ENCODE peak calls at places on chromosomes 12 and 14, in four cellular contexts. T is uterus, F is sigmoid colon, Z is H1. P is an unnamed sample.

GRCh38 chr12:122851820-122852219 is 16.6 kb downstream of the HIP1R start:
- DNase-seq in F (peak), T (no peak), Z (no peak), P (no peak)

GRCh38 chr12:120455302-120455701 is 9.1 kb downstream of the GATC start:
- DNase-seq in F (no peak), T (no peak), Z (no peak), P (no peak)

GRCh38 chr14:75440733-75441474 is 13.1 kb downstream of the JDP2 start:
- DNase-seq in T (peak), F (peak), Z (no peak), P (no peak)

GRCh38 chr14:100058777-100059432 is 6.3 kb upstream of the EVL start:
- DNase-seq in Z (no peak), T (no peak), F (no peak), P (no peak)

GRCh38 chr12:47316609-47317049 is 236.9 kb upstream of the AMIGO2 start:
- DNase-seq in T (no peak), F (no peak), Z (no peak), P (no peak)

GRCh38 chr14:31222834-31223233 is 15.2 kb upstream of the HECTD1 start:
- DNase-seq in F (no peak), Z (no peak), T (no peak), P (no peak)

GRCh38 chr14:102697125-102697900 is 79.9 kb upstream of the TRAF3 start:
- DNase-seq in T (no peak), Z (no peak), F (no peak), P (no peak)

GRCh38 chr12:23493690-23494101 is 455.8 kb downstream of the SOX5 start:
- DNase-seq in T (no peak), Z (no peak), F (no peak), P (no peak)

GRCh38 chr12:57175428-57176138 is 28.2 kb upstream of the LRP1-AS start:
- DNase-seq in T (peak), F (peak), Z (peak), P (peak)

GRCh38 chr14:51849095-51849494 is 11.3 kb upstream of the GNG2 start:
- DNase-seq in F (no peak), Z (no peak), T (no peak), P (no peak)

GRCh38 chr12:4958697-4959375 is 49.1 kb downstream of the KCNA1 start:
- DNase-seq in F (no peak), Z (no peak), T (no peak), P (peak)

GRCh38 chr14:36844443-36844842 is 182.8 kb downstream of the PAX9 start:
- DNase-seq in T (no peak), F (no peak), Z (no peak), P (no peak)

GRCh38 chr12:124323771-124324530 is 29.1 kb downstream of the RFLNA start:
- DNase-seq in Z (no peak), F (no peak), T (no peak), P (no peak)

GRCh38 chr12:103588680-103589079 is 1.6 kb downstream of the STAB2 start:
- DNase-seq in F (no peak), T (no peak), Z (no peak), P (no peak)

GRCh38 chr12:9870311-9870866 is 1.2 kb upstream of the CLEC2B start:
- DNase-seq in F (no peak), T (no peak), Z (no peak), P (no peak)

GRCh38 chr14:22980672-22981089 is 1.7 kb downstream of the AJUBA start:
- DNase-seq in T (peak), F (no peak), Z (peak), P (peak)

GRCh38 chr12:82019533-82019932 is 260.4 kb upstream of the PPFIA2 start:
- DNase-seq in F (no peak), T (no peak), Z (no peak), P (no peak)

GRCh38 chr12:90091809-90092208 is 383.2 kb upstream of the ATP2B1 start:
- DNase-seq in T (no peak), F (no peak), Z (no peak), P (no peak)

GRCh38 chr12:79358716-79359341 is 331.9 kb downstream of the PAWR start:
- DNase-seq in T (no peak), Z (no peak), F (no peak), P (no peak)

GRCh38 chr12:18250313-18250916 is 10.9 kb upstream of the PIK3C2G start:
- DNase-seq in T (no peak), F (no peak), Z (no peak), P (no peak)

GRCh38 chr12:132606927-132607326 is 3.5 kb downstream of the LRCOL1 start:
- DNase-seq in Z (no peak), T (no peak), F (no peak), P (no peak)

GRCh38 chr12:100826323-100826722 is 31.7 kb downstream of the ANO4 start:
- DNase-seq in T (peak), Z (peak), F (no peak), P (no peak)

GRCh38 chr14:49688701-49689030 is 652 bp upstream of the POLE2 start:
- DNase-seq in Z (no peak), F (no peak), T (no peak), P (no peak)

GRCh38 chr14:49686425-49686824 is 1.6 kb downstream of the POLE2 start:
- DNase-seq in F (no peak), T (no peak), Z (no peak), P (no peak)

GRCh38 chr14:49692191-49692757 is 646 bp upstream of the KLHDC1 start:
- DNase-seq in T (no peak), F (no peak), Z (no peak), P (no peak)

GRCh38 chr14:49691031-49691430 is 1.9 kb upstream of the KLHDC1 start:
- DNase-seq in Z (no peak), F (no peak), T (no peak), P (no peak)

DNA sequence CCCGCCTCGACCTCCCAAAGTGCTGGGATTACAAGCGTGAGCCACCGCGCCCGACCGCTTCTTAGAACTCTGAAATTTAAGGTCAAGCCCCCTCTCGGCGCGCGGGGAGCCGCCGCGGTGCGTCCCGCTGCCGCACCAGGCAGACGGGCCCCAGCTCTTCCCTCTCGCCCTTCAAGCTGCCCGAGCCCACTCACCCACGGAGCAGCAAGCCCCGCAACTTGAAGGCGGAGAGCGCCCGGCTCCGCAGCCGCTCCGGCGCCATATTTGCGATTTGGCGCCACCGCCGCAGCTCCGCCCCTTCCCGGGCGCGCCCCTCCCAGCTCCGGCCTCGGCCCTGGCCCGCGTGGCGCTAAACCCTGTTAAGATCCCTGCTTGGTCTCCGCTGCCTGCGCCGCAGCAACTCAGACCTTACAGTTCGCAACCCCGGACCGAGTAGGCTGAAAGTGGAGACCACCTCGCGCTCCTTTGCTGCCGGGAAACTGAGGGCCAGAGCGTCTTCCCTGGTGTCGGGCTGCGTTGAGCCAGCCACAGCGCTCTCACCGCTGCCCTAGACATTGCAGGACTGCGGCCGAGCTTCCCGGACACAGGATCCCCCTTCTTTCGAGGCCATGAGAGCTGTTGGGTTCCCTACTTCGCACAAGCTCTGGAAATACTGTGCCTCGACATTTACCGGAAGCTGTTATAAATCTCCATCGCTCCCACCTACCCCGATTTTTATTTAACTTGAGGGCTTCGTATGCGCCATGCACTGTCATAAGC is at the start of gene POLE2:
- DNase-seq in Z (peak), T (peak), F (peak), P (peak)
- TF ChIP-seq POLR2A in Z (peak), T (no peak), F (no peak), P (no peak)

GRCh38 chr12:6582959-6583358 is 14.9 kb upstream of the NOP2 start:
- DNase-seq in Z (no peak), T (no peak), F (no peak), P (no peak)

GRCh38 chr12:6584293-6584692 is 16.2 kb upstream of the NOP2 start:
- DNase-seq in T (no peak), F (no peak), Z (no peak), P (no peak)

DNA sequence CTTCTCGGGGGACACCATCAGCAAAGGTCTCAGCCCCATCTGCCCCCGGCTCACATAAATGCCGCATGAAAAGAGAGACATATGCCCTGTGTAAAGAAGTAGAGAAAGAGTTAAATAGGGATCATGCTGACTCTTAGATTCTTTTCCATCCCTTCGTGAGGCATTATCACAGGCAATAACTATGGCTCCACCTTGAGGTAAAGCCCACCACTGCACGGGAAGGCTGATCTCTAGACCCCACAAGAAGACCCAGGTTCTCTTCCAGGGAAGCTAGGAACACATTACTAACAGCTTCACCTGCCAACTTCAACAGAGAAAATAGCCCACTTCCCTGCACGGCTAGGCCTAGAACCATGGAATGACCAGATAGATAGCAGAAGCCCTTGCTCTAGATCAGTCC is 14.1 kb upstream of the NOP2 start:
- DNase-seq in Z (no peak), F (no peak), T (no peak), P (no peak)
- TF ChIP-seq CTCF in Z (peak), F (no peak), T (no peak), P (no peak)

DNA sequence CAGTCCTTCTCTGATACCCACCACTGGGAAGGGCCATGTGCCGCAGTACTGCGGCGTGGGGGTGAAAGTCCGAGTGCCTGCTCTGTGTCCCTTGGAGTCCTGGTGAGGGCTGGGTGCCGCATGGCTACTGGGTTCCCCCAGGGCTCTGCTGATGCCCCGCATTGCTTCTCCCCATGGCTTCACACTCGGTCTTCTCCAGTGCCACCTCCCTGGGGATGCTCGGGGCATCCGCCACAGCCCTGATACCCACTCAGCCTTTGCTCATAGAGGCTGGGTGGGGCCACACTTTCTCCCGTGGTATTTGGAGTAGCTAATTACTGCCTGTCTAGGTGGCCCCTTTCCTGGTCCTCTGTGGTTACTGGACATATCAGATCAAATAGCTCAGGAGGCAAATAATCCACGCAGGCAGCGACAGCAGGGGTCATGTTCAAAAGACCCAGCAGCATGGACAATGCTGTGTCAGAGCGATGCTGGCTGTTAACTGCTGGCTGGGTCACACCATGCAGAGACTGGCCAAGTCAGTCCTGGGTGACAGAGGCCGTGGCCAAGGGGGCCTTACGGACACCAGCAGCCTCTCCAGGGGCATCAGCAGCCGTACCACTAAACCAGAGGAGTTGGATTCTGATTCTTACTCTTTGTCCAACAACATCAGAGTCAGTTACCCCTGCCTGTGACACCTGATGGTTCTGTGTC is 106.5 kb downstream of the ADGRD1 start:
- DNase-seq in F (peak), Z (no peak), T (peak), P (no peak)
- H3K4me3 ChIP-seq in F (no peak), Z (no peak), T (no peak), P (no peak)

GRCh38 chr12:77060883-77061240 is 4.5 kb downstream of the E2F7 start:
- DNase-seq in F (no peak), T (no peak), Z (no peak), P (no peak)

GRCh38 chr12:77062396-77062795 is 3.0 kb downstream of the E2F7 start:
- DNase-seq in F (no peak), Z (no peak), T (no peak), P (no peak)

GRCh38 chr12:77064891-77065360 is 443 bp downstream of the E2F7 start:
- DNase-seq in T (no peak), Z (no peak), F (peak), P (peak)

GRCh38 chr12:77062846-77063461 is 2.4 kb downstream of the E2F7 start:
- DNase-seq in T (no peak), F (no peak), Z (no peak), P (no peak)

DNA sequence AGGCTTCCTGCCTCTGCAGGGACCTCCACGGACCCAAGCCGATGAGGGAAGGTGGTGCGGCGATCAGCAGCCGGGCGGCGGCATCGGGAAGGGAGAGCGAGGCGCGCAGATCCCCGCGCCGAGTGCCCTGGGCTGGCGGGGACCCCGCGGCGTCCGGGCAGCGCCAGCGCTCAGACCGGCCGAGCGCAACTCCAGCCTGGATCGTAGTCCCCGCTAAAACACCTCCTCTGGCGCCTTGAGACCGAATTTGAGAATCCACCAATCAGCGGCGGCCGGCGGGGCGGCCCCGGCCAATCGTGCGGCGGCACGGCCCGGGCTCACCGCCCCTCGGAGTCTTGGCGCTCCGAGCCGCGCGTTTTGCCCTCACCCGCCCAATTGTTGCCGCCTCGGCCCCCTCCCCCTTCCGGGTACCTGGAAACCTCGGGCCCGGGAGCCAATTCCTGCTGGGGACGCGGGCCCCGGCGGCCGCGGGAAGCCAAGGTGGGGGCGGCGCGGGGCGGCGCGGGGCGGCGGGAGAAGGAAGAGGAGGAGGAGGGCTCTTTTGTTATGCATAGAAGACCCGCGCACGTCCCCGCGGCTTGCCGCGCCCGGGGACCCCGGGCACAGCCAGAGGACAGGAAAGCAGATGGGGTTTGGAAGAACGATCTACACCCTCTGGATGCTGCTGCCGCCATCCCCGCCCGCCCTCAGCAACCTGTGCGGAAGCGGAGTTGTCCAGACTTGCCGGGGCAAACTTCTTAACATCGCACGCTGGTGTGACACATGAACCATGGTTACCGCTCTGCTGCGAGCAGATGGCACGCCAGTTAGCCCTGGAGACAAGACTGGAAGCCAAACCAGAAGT is at the start of gene E2F7:
- DNase-seq in Z (peak), F (peak), T (peak), P (peak)
- TF ChIP-seq POLR2A in Z (peak), F (no peak), T (peak), P (no peak)

DNA sequence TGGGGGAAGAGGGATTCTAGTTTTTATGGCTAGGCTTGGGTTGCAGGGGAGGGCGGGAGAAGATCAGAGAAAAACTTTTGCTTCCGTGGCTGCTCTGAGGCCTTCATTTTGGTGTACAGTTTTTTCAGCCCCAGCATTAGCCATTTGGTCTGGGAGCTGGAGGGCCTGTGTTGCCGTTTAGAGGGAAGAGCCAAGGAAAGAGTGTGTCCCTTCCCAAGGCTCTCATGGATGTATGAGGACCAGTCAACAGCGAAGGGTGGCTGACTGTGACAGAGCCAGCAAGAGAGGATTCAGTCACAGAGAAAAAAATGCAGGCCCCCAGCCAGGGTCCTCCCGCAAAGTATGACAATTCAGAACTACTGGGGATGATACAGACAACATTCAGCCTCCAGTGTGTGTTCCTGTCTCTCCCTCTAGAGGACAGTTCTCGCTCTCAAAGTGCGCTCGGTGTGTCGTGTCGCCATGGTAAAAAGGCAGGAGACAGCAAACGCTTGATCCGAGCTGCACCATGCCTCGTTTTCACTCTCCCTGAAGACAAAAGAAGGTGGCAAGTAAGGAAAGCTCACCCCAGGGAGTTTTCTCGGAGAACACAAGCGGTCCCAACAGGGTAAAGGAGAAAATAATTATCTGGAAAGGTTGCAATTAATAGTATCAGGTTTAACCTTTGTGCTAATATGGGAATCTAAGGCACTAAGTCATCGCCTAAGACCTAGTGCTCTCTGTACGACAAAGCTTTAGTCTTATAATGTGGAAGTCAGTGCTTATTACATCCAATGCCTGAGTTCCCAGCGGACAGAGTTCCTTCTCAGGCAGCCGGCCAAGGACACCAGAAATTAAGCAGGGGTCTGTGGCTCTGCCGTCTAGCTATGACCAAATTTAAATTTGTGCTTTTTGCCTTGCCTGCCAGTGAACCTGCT is 157.3 kb upstream of the PLXNC1 start:
- DNase-seq in F (peak), T (no peak), Z (peak), P (peak)
- TF ChIP-seq CTCF in F (no peak), T (peak), Z (peak), P (no peak)

P was measured in lower leg skin.